ENCODE peak calls at places on chromosomes 3 and 15, in six cellular contexts. N is right atrium auricular region, E is neural progenitor cell, K is OCI-LY7, A is HCT116, T is neuronal stem cell. F is an unnamed sample.
A peak's percentile ranks its signal among the peaks of the same experiment; 100 is the strongest.

GRCh38 chr3:125148836-125149235 is 63.7 kb downstream of the SLC12A8 start:
- DNase-seq in N (peak; percentile 74), E (no peak), K (no peak), A (no peak), T (no peak), F (no peak)

GRCh38 chr15:74319596-74320357 is 47.7 kb downstream of the CYP11A1 start:
- DNase-seq in N (no peak), E (peak; percentile 80), K (no peak), A (no peak), T (peak; percentile 80), F (no peak)

GRCh38 chr15:64282701-64283100 is 73.3 kb downstream of the CSNK1G1 start:
- DNase-seq in N (no peak), E (no peak), K (no peak), A (no peak), T (no peak), F (no peak)

GRCh38 chr15:77596821-77597803 is 35.6 kb downstream of the LINGO1 start:
- DNase-seq in N (no peak), E (peak; percentile 61), K (no peak), A (no peak), T (no peak), F (no peak)

GRCh38 chr3:66442254-66443249 is 58.3 kb downstream of the LRIG1 start:
- DNase-seq in N (peak; percentile 74), E (peak; percentile 45), K (no peak), A (no peak), T (no peak), F (no peak)

GRCh38 chr15:52178765-52179164 is 12.4 kb downstream of the GNB5 start:
- DNase-seq in N (no peak), E (no peak), K (no peak), A (no peak), T (no peak), F (no peak)

GRCh38 chr15:100220058-100220728 is 121.6 kb downstream of the ADAMTS17 start:
- DNase-seq in N (no peak), E (no peak), K (no peak), A (no peak), T (no peak), F (no peak)

GRCh38 chr3:98885851-98886250 is 15.6 kb downstream of the DCBLD2 start:
- DNase-seq in N (no peak), E (no peak), K (no peak), A (no peak), T (no peak), F (no peak)

GRCh38 chr3:128372707-128373533 is 93.8 kb downstream of the DNAJB8 start:
- DNase-seq in N (no peak), E (no peak), K (no peak), A (no peak), T (no peak), F (no peak)

GRCh38 chr15:83657549-83657948 is 3.6 kb downstream of the ADAMTSL3 start:
- DNase-seq in N (no peak), E (peak; percentile 48), K (no peak), A (peak; percentile 6), T (no peak), F (no peak)

GRCh38 chr3:81443948-81444347 is 317.5 kb downstream of the GBE1 start:
- DNase-seq in N (no peak), E (no peak), K (no peak), A (no peak), T (no peak), F (no peak)

GRCh38 chr3:42023380-42023779 is 61.5 kb upstream of the ULK4 start:
- DNase-seq in N (peak; percentile 46), E (no peak), K (no peak), A (no peak), T (no peak), F (peak; percentile 39)

GRCh38 chr3:114794894-114795630 is 352.0 kb downstream of the ZBTB20 start:
- DNase-seq in N (no peak), E (no peak), K (no peak), A (no peak), T (no peak), F (no peak)

GRCh38 chr3:141289228-141289772 is 57.7 kb downstream of the PXYLP1 start:
- DNase-seq in N (peak; percentile 5), E (no peak), K (no peak), A (no peak), T (no peak), F (no peak)

DNA sequence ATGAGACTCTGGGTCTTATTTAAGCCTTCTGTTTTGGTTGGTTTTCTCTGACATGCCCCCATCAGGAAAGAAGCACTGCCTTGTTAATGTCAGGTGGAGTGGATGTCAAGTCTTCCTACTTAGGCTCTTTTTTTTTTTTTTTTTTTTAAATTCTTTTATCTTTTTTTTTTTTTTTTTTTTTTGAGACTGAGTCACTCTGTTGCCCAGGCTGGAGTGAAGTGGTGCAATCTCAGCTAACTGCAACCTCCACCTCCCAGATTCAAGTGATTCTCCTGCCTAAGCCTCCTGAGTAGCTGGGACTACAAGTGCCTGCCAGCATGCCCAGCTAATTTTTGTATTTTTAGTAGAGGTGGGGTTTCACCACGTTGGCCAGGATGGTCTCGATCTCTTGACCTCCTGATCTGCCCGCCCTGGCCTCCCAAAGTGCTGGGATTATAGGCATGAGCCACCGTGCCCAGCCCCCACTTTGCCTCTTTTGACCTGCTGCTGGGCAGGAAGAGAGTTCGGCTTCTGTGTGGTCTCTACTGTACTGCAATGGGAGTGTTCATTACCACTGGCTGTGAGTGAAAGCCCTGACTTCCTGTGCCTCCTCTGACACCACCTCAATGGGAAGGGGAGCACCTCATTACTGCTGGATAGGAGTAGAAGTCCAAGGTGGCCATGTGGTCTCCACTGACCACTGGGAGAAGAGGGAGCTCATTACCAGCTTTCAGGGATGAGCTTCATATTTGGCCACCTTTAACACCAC is 10.9 kb downstream of the CTDSPL start:
- DNase-seq in N (no peak), E (no peak), K (no peak), A (no peak), T (no peak), F (no peak)
- H3K9me3 ChIP-seq in N (no peaks in the 10 kb centered on the region), E (peaks cover 3% of the 10 kb centered on the region), K (peaks cover 14% of the 10 kb centered on the region), A (no peaks in the 10 kb centered on the region), T (peaks cover 6% of the 10 kb centered on the region), F (peaks cover 26% of the 10 kb centered on the region)

DNA sequence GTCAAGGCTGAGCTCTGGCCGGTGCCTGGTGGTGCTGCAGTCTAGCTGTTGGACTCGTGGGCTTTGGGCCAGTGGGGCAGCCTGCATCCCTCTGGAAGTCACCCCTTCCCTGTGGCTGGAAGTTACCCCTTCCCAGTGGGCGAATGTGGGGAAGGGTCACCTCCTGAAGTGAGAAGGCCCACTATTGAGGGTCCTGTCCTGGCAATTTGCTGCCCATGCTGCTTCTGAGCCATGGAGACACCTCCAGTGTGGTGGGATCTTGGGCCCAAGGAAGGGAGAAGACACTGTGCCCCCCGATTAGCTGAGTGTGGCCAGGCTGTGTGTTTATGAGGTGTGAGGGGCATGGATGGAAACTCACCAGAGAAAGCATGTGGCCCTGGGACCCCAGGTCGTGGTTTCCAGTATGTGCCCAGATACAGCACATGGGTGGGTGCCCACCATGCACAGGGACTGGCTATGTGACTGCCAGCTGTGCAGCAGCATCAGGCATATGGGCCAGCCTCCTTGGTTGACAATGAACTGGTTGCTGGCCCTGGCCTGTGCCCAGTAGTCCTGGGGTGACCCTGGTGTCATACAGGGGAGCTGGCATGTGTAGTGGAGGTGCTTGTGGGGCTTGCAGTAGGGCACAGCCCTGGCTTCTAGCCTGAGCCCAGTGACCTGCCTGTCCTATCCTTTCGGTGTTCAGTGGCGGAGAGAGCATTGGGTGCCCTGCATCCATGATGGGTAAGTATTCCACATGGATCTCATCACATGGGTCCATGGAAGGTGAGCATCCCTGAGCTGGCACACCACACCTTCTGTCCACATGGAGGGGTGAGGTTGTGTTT is 221.2 kb downstream of the SNRPN start:
- DNase-seq in N (peak; percentile 43), E (no peak), K (no peak), A (no peak), T (no peak), F (no peak)
- H3K9me3 ChIP-seq in N (no peaks in the 10 kb centered on the region), E (no peaks in the 10 kb centered on the region), K (no peaks in the 10 kb centered on the region), A (peaks cover 30% of the 10 kb centered on the region), T (peaks cover 55% of the 10 kb centered on the region), F (peaks cover 85% of the 10 kb centered on the region)

GRCh38 chr15:24919446-24919845 is 35.3 kb upstream of the SNRPN start:
- DNase-seq in N (no peak), E (no peak), K (no peak), A (no peak), T (no peak), F (no peak)

GRCh38 chr15:24917431-24917830 is 37.4 kb upstream of the SNRPN start:
- DNase-seq in N (no peak), E (no peak), K (no peak), A (no peak), T (no peak), F (no peak)

DNA sequence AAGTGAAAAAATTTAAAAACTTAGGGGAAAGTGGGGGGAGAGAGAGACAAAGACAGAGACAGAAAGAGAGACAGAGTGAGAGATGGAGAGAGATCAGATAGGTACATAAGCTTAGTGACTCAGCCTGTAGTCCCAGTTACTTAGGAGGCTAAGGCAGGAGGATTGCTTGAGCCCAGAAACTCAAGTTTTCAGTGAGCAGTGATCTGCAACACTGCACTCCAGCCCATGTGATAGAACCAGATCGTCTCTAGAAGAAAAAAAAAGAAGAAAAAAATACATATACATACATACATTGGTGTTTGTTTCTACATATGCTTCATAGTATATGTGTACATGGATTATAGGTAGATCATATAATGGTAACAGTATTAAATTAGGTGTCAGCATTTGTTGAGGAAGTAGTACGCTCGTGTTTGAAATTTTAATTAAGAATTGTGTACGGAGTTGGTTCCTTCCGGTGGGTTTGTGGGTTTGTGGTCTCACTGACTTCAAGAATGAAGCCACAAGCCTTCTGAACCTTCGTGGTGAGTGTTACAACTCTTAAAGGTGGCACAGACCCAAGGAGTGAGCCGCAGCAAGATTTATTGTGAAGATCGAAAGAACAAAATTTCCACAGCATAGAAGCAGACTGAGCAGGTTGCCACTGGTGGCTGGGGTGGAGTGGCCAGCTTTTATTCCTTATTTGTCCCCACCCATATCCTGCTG is 38.3 kb upstream of the SNRPN start:
- DNase-seq in N (no peak), E (no peak), K (no peak), A (no peak), T (no peak), F (peak; percentile 16)
- H3K9me3 ChIP-seq in N (no peaks in the 10 kb centered on the region), E (no peaks in the 10 kb centered on the region), K (peaks cover 5% of the 10 kb centered on the region), A (peaks cover 44% of the 10 kb centered on the region), T (no peaks in the 10 kb centered on the region), F (peaks cover 12% of the 10 kb centered on the region)

GRCh38 chr15:80367661-80368060 is 36.5 kb upstream of the ARNT2 start:
- DNase-seq in N (no peak), E (no peak), K (peak; percentile 1), A (no peak), T (no peak), F (no peak)

GRCh38 chr15:80371924-80372323 is 32.3 kb upstream of the ARNT2 start:
- DNase-seq in N (no peak), E (no peak), K (no peak), A (no peak), T (no peak), F (no peak)

DNA sequence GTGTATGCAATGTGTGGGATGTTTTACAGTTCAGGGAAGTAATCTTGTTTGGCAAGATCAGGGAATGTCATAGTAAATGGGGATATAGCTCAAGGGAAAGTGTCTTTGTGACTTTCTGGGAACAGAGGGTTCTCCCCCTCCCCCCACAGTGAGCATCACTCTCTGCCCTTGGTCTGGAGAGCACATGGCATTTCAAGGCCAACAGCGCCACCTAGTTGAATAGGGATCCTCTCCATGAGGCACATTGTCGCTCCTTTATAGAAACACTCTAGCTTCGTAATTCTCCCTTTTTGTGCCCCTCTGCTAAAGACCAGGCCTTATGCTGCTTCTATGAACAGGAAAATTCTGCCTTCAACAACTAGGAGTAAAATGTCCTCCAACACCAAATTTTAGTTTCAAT is 37.1 kb upstream of the ARNT2 start:
- DNase-seq in N (no peak), E (peak; percentile 34), K (peak; percentile 46), A (peak; percentile 45), T (no peak), F (no peak)
- H3K9me3 ChIP-seq in N (peaks cover 8% of the 10 kb centered on the region), E (peaks cover 3% of the 10 kb centered on the region), K (peaks cover 8% of the 10 kb centered on the region), A (peaks cover 5% of the 10 kb centered on the region), T (peaks cover 10% of the 10 kb centered on the region), F (peaks cover 25% of the 10 kb centered on the region)

GRCh38 chr15:71822890-71823289 is 12.5 kb downstream of the NR2E3 start:
- DNase-seq in N (no peak), E (no peak), K (no peak), A (no peak), T (no peak), F (no peak)
- H3K9me3 ChIP-seq in N (no peaks in the 10 kb centered on the region), E (no peaks in the 10 kb centered on the region), K (peaks cover 8% of the 10 kb centered on the region), A (no peaks in the 10 kb centered on the region), T (peaks cover 13% of the 10 kb centered on the region), F (peaks cover 21% of the 10 kb centered on the region)